ENCODE peak calls at places on chromosomes 6 and 20, in seven cellular contexts. D is GF-D8, A is frontal cortex, X is NCI-H2081, C is T follicular helper cell, O is fibroblast of mammary gland, B is pons. L is an unnamed sample.

GRCh38 chr6:8177721-8178120 is 75.4 kb upstream of the EEF1E1 start:
- DNase-seq in C (no peak), O (no peak), B (no peak), X (no peak), D (no peak), A (no peak), L (no peak)

GRCh38 chr6:55239099-55239498 is 64.8 kb downstream of the HCRTR2 start:
- DNase-seq in A (no peak), B (no peak), D (no peak), C (no peak), O (peak), X (no peak), L (no peak)

GRCh38 chr6:52725133-52725529 is 38.1 kb downstream of the GSTA2 start:
- DNase-seq in B (no peak), X (peak), D (no peak), O (peak), C (no peak), A (no peak), L (no peak)

GRCh38 chr20:33014336-33015113 is 7.0 kb downstream of the BPIFB2 start:
- DNase-seq in D (no peak), X (no peak), C (no peak), O (no peak), B (no peak), A (no peak), L (no peak)

GRCh38 chr6:84675651-84676050 is 88.7 kb downstream of the TBX18 start:
- DNase-seq in O (no peak), C (no peak), B (no peak), D (no peak), X (no peak), A (no peak), L (no peak)

GRCh38 chr6:169846286-169847056 is 95.0 kb downstream of the ERMARD start:
- DNase-seq in B (no peak), X (no peak), C (no peak), A (no peak), D (no peak), O (no peak), L (no peak)

GRCh38 chr6:56263586-56264295 is 16.4 kb upstream of the COL21A1 start:
- DNase-seq in A (no peak), D (no peak), O (no peak), B (no peak), C (no peak), X (no peak), L (no peak)

GRCh38 chr6:41892921-41893564 is 2.1 kb downstream of the USP49 start:
- DNase-seq in A (peak), C (no peak), D (no peak), B (no peak), X (no peak), O (no peak), L (no peak)

GRCh38 chr6:75882734-75883133 is 133.7 kb downstream of the MYO6 start:
- DNase-seq in B (no peak), X (no peak), D (no peak), O (peak), C (no peak), A (no peak), L (no peak)

GRCh38 chr6:5285081-5285480 is 23.8 kb downstream of the FARS2 start:
- DNase-seq in A (no peak), D (no peak), X (no peak), O (no peak), B (no peak), C (no peak), L (no peak)

GRCh38 chr6:132401120-132401940 is at the start of gene MOXD1:
- DNase-seq in A (peak), B (no peak), X (peak), O (peak), C (no peak), D (no peak), L (no peak)

GRCh38 chr6:159075506-159076100 is 30.8 kb upstream of the TAGAP start:
- DNase-seq in B (peak), A (no peak), X (no peak), O (peak), D (no peak), C (no peak), L (no peak)

GRCh38 chr20:37901667-37902503 is 1.0 kb upstream of the VSTM2L start:
- DNase-seq in D (no peak), A (peak), O (peak), B (peak), X (peak), C (no peak), L (no peak)

GRCh38 chr6:124977067-124977908 is 15.1 kb downstream of the RNF217 start:
- DNase-seq in A (no peak), D (no peak), C (no peak), X (no peak), B (no peak), O (no peak), L (no peak)

GRCh38 chr6:87806635-87807034 is 104.6 kb upstream of the AKIRIN2 start:
- DNase-seq in X (peak), D (no peak), A (no peak), O (peak), B (no peak), C (no peak), L (no peak)

GRCh38 chr6:56911847-56912246 is 43.1 kb upstream of the BEND6 start:
- DNase-seq in A (no peak), C (no peak), X (no peak), B (no peak), D (no peak), O (peak), L (no peak)